ENCODE peak calls at places on chromosomes 7 and 10, in six cellular contexts. I, G, C, F, E and O are unnamed samples.

GRCh38 chr7:78563186-78563585 is 764.6 kb downstream of the PHTF2 start:
- DNase-seq in I (no peak), G (no peak), C (no peak), F (peak; percentile 60), E (no peak), O (no peak)

GRCh38 chr10:123257904-123258303 is 103.7 kb downstream of the BUB3 start:
- DNase-seq in I (no peak), G (no peak), C (no peak), F (no peak), E (no peak), O (no peak)

GRCh38 chr10:48333856-48334255 is 27.4 kb downstream of the MAPK8 start:
- DNase-seq in I (peak; percentile 13), G (no peak), C (no peak), F (no peak), E (no peak), O (no peak)

GRCh38 chr7:95596183-95597135 is at the start of gene PDK4:
- DNase-seq in I (peak; percentile 94), G (peak; percentile 96), C (peak; percentile 98), F (peak; percentile 92), E (peak; percentile 32), O (no peak)

GRCh38 chr7:30893357-30893756 is 18.3 kb upstream of the AQP1 start:
- DNase-seq in I (peak; percentile 78), G (no peak), C (no peak), F (no peak), E (no peak), O (no peak)

GRCh38 chr7:64876792-64877713 is 26.0 kb upstream of the ZNF273 start:
- DNase-seq in I (no peak), G (peak; percentile 63), C (peak; percentile 72), F (peak; percentile 47), E (peak; percentile 47), O (no peak)

GRCh38 chr10:120607710-120608703 is 151.0 kb downstream of the PLPP4 start:
- DNase-seq in I (no peak), G (no peak), C (no peak), F (no peak), E (no peak), O (peak; percentile 56)

GRCh38 chr10:77626266-77626935 is 11.2 kb downstream of the KCNMA1 start:
- DNase-seq in I (no peak), G (no peak), C (no peak), F (no peak), E (no peak), O (no peak)

GRCh38 chr10:91684841-91685240 is 52.0 kb upstream of the PPP1R3C start:
- DNase-seq in I (no peak), G (no peak), C (no peak), F (no peak), E (no peak), O (no peak)

GRCh38 chr7:131723926-131724325 is 167.5 kb upstream of the PODXL start:
- DNase-seq in I (no peak), G (no peak), C (no peak), F (no peak), E (no peak), O (no peak)

GRCh38 chr7:155647734-155648133 is 3.3 kb downstream of the RBM33 start:
- DNase-seq in I (no peak), G (no peak), C (no peak), F (no peak), E (no peak), O (no peak)

GRCh38 chr7:75840029-75840428 is 26.4 kb upstream of the CCL24 start:
- DNase-seq in I (no peak), G (no peak), C (no peak), F (no peak), E (no peak), O (no peak)

GRCh38 chr10:124180947-124181549 is 87.7 kb upstream of the CHST15 start:
- DNase-seq in I (peak; percentile 18), G (no peak), C (no peak), F (no peak), E (no peak), O (no peak)

GRCh38 chr7:68031180-68031943 is 1034.7 kb downstream of the TYW1 start:
- DNase-seq in I (no peak), G (no peak), C (no peak), F (no peak), E (no peak), O (no peak)

GRCh38 chr7:131538791-131539179 is 17.6 kb downstream of the PODXL start:
- DNase-seq in I (no peak), G (no peak), C (no peak), F (peak; percentile 71), E (no peak), O (no peak)

GRCh38 chr7:121302214-121302745 is 26.5 kb upstream of the WNT16 start:
- DNase-seq in I (peak; percentile 73), G (no peak), C (no peak), F (no peak), E (no peak), O (peak; percentile 27)

GRCh38 chr7:95608344-95609173 is 12.2 kb upstream of the PDK4 start:
- DNase-seq in I (peak; percentile 100), G (peak; percentile 93), C (peak; percentile 94), F (peak; percentile 87), E (peak; percentile 45), O (peak; percentile 28)

GRCh38 chr7:37113661-37114355 is 334.9 kb downstream of the ELMO1 start:
- DNase-seq in I (peak; percentile 15), G (no peak), C (no peak), F (no peak), E (no peak), O (no peak)

GRCh38 chr10:15868006-15868405 is 7.7 kb upstream of the MINDY3 start:
- DNase-seq in I (no peak), G (no peak), C (no peak), F (no peak), E (no peak), O (no peak)

GRCh38 chr10:13481690-13482089 is 47.1 kb downstream of the BEND7 start:
- DNase-seq in I (no peak), G (no peak), C (no peak), F (no peak), E (no peak), O (no peak)

GRCh38 chr10:13483073-13483472 is 45.7 kb downstream of the BEND7 start:
- DNase-seq in I (no peak), G (no peak), C (no peak), F (no peak), E (no peak), O (no peak)

GRCh38 chr10:13483951-13484350 is 44.9 kb downstream of the BEND7 start:
- DNase-seq in I (no peak), G (no peak), C (no peak), F (no peak), E (no peak), O (no peak)

GRCh38 chr10:13489035-13489434 is 39.8 kb downstream of the BEND7 start:
- DNase-seq in I (no peak), G (no peak), C (no peak), F (no peak), E (no peak), O (no peak)

DNA sequence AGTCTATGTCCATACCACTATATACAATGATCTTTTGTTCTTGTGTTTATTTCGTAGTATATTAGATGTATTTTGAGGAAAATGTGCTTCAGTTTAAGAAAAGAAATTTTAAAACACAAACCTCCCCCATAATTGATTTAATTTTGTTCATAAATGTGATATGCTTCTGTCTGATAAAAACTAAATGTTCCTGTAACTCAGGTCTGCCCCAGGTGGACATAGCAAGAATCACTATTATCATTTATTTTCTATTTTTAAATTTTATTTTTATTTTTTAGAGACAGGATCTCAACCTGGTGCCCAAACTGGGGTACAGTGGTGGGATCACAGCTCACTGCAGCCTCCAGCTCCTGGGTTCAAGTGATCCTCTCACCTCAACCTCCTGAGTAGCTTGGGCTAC is 43.2 kb downstream of the BEND7 start:
- DNase-seq in I (peak; percentile 4), G (no peak), C (no peak), F (no peak), E (no peak), O (no peak)
- TF ChIP-seq CTCF in I (peak; percentile 10), G (no peak), C (no peak), F (peak; percentile 63), E (peak; percentile 62), O (peak; percentile 38)

GRCh38 chr10:29063806-29064644 is 224.8 kb upstream of the LYZL1 start:
- DNase-seq in I (peak; percentile 23), G (no peak), C (no peak), F (no peak), E (no peak), O (no peak)
- TF ChIP-seq CTCF in I (no peak), G (no peak), C (no peak), F (no peak), E (peak; percentile 31), O (no peak)

GRCh38 chr7:150961510-150962284 is 16.4 kb downstream of the KCNH2 start:
- DNase-seq in I (peak; percentile 44), G (no peak), C (no peak), F (no peak), E (no peak), O (no peak)

GRCh38 chr7:150962285-150962742 is 15.8 kb downstream of the KCNH2 start:
- DNase-seq in I (no peak), G (no peak), C (no peak), F (no peak), E (no peak), O (no peak)

GRCh38 chr7:150963707-150964559 is 14.2 kb downstream of the KCNH2 start:
- DNase-seq in I (no peak), G (no peak), C (no peak), F (no peak), E (no peak), O (no peak)

GRCh38 chr7:150964593-150965111 is 13.5 kb downstream of the KCNH2 start:
- DNase-seq in I (no peak), G (no peak), C (peak; percentile 58), F (peak; percentile 82), E (no peak), O (no peak)

GRCh38 chr7:150962743-150963399 is 15.2 kb downstream of the KCNH2 start:
- DNase-seq in I (peak; percentile 27), G (peak; percentile 47), C (peak; percentile 56), F (peak; percentile 90), E (peak; percentile 62), O (no peak)
- TF ChIP-seq CTCF in I (peak; percentile 80), G (peak; percentile 69), C (peak; percentile 80), F (peak; percentile 92), E (peak; percentile 82), O (peak; percentile 96)

GRCh38 chr10:117462816-117463544 is 79.6 kb upstream of the EMX2 start:
- DNase-seq in I (no peak), G (no peak), C (no peak), F (no peak), E (no peak), O (no peak)

GRCh38 chr10:117461766-117462423 is 80.7 kb upstream of the EMX2 start:
- DNase-seq in I (no peak), G (no peak), C (peak; percentile 73), F (no peak), E (no peak), O (no peak)

GRCh38 chr10:117463545-117463920 is 79.0 kb upstream of the EMX2 start:
- DNase-seq in I (no peak), G (no peak), C (no peak), F (no peak), E (no peak), O (no peak)

GRCh38 chr10:117460846-117461765 is 81.4 kb upstream of the EMX2 start:
- DNase-seq in I (no peak), G (no peak), C (no peak), F (no peak), E (no peak), O (no peak)

DNA sequence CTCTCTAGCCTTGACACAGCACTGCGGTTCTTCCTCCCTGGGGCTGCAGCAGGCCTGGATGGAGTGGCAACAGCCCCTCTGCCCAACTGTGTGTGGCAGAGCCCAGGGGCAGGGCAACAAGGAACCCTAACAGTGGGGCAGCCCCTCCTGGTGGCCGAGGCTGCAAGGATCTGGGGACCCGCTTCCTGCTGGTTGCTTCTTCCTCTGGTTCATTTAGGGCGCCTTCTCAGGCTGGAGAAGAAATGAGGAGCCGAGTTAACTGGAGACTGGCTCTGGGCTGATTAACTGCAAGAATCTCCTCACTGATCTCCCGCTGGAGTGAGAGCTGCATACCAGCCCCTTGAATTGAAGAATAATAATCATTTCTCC is 80.1 kb upstream of the EMX2 start:
- DNase-seq in I (no peak), G (no peak), C (no peak), F (peak; percentile 82), E (no peak), O (no peak)
- TF ChIP-seq CTCF in I (peak; percentile 14), G (no peak), C (no peak), F (peak; percentile 63), E (peak; percentile 27), O (no peak)